ENCODE peak calls at places on chromosomes 6 and 20, in eight cellular contexts. K is IMR-90; M is Calu3; Z is stimulated activated CD4-positive, alpha-beta T cell treated with anti-CD3 and anti-CD28 coated beads, Interleukin-2, amount 100 ng/mL, for 48 hours; L is iris pigment epithelial cell; T is H54; Y is left cardiac atrium; N is activated T-cell treated with anti-CD3 and anti-CD28 coated beads for 24 hours. B is an unnamed sample.
A peak's percentile ranks its signal among the peaks of the same experiment; 100 is the strongest.

GRCh38 chr6:46794068-46794467 is 879 bp downstream of the MEP1A start:
- DNase-seq in K (no peak), M (no peak), Z (no peak), L (peak; percentile 12), T (no peak), Y (no peak), N (no peak), B (no peak)

GRCh38 chr20:24158271-24158670 is 169.7 kb upstream of the GGTLC1 start:
- DNase-seq in K (no peak), M (no peak), Z (no peak), L (no peak), T (no peak), Y (no peak), N (no peak), B (no peak)

GRCh38 chr20:33653900-33654596 is 8.1 kb upstream of the C20orf144 start:
- DNase-seq in K (no peak), M (peak; percentile 97), Z (no peak), L (no peak), T (no peak), Y (no peak), N (no peak), B (peak; percentile 94)

GRCh38 chr6:73308712-73309533 is 45.2 kb downstream of the DPPA5 start:
- DNase-seq in K (no peak), M (peak; percentile 33), Z (no peak), L (no peak), T (peak; percentile 45), Y (no peak), N (no peak), B (no peak)

GRCh38 chr20:57400821-57401564 is 9.8 kb downstream of the RBM38 start:
- DNase-seq in K (no peak), M (no peak), Z (no peak), L (no peak), T (no peak), Y (peak; percentile 16), N (no peak), B (peak; percentile 88)

GRCh38 chr20:46987001-46987400 is 92.4 kb downstream of the EYA2 start:
- DNase-seq in K (no peak), M (no peak), Z (no peak), L (no peak), T (no peak), Y (no peak), N (no peak), B (no peak)

GRCh38 chr6:37381579-37381978 is 27.8 kb downstream of the RNF8 start:
- DNase-seq in K (peak; percentile 74), M (peak; percentile 63), Z (peak; percentile 2), L (peak; percentile 71), T (peak; percentile 19), Y (no peak), N (no peak), B (no peak)

GRCh38 chr6:105981002-105981887 is 104.9 kb upstream of the PRDM1 start:
- DNase-seq in K (no peak), M (no peak), Z (no peak), L (no peak), T (no peak), Y (no peak), N (no peak), B (peak; percentile 51)

GRCh38 chr20:45776931-45777330 is 14.8 kb downstream of the WFDC3 start:
- DNase-seq in K (no peak), M (no peak), Z (no peak), L (no peak), T (no peak), Y (no peak), N (no peak), B (no peak)

GRCh38 chr6:35044145-35044745 is 96.9 kb downstream of the TCP11 start:
- DNase-seq in K (no peak), M (no peak), Z (no peak), L (peak; percentile 36), T (no peak), Y (no peak), N (no peak), B (no peak)

GRCh38 chr20:9427977-9428607 is 86.3 kb upstream of the LAMP5 start:
- DNase-seq in K (no peak), M (no peak), Z (no peak), L (no peak), T (no peak), Y (no peak), N (no peak), B (no peak)

GRCh38 chr6:3138341-3138740 is 19.0 kb downstream of the TUBB2A start:
- DNase-seq in K (no peak), M (no peak), Z (no peak), L (peak; percentile 75), T (no peak), Y (no peak), N (no peak), B (no peak)

GRCh38 chr6:144294016-144294415 is 8.9 kb downstream of the UTRN start:
- DNase-seq in K (peak; percentile 90), M (no peak), Z (no peak), L (peak; percentile 88), T (no peak), Y (no peak), N (no peak), B (no peak)

GRCh38 chr20:35963878-35964277 is 4.5 kb upstream of the CNBD2 start:
- DNase-seq in K (no peak), M (no peak), Z (no peak), L (no peak), T (no peak), Y (no peak), N (no peak), B (peak; percentile 60)

GRCh38 chr6:2129076-2129695 is 116.2 kb downstream of the GMDS start:
- DNase-seq in K (no peak), M (no peak), Z (no peak), L (no peak), T (no peak), Y (no peak), N (no peak), B (no peak)

GRCh38 chr6:63580704-63580961 is 8.4 kb downstream of the LOC128125822 start:
- DNase-seq in K (no peak), M (no peak), Z (no peak), L (no peak), T (no peak), Y (no peak), N (no peak), B (no peak)

GRCh38 chr20:9590189-9590588 is 75.8 kb downstream of the LAMP5 start:
- DNase-seq in K (peak; percentile 77), M (peak; percentile 31), Z (no peak), L (peak; percentile 49), T (no peak), Y (no peak), N (no peak), B (no peak)

GRCh38 chr6:146095481-146095880 is 66.6 kb downstream of the GRM1 start:
- DNase-seq in K (no peak), M (no peak), Z (no peak), L (no peak), T (no peak), Y (no peak), N (no peak), B (no peak)

GRCh38 chr6:139987091-139987490 is 612.6 kb upstream of the CITED2 start:
- DNase-seq in K (no peak), M (no peak), Z (no peak), L (no peak), T (no peak), Y (no peak), N (no peak), B (no peak)

GRCh38 chr6:134527108-134527787 is 209.3 kb upstream of the SGK1 start:
- DNase-seq in K (no peak), M (no peak), Z (no peak), L (no peak), T (no peak), Y (no peak), N (no peak), B (no peak)

GRCh38 chr6:113672691-113673149 is 184.4 kb upstream of the MARCKS start:
- DNase-seq in K (peak; percentile 37), M (no peak), Z (no peak), L (peak; percentile 25), T (no peak), Y (peak; percentile 72), N (no peak), B (no peak)

GRCh38 chr6:37033819-37034790 is 28.6 kb downstream of the FGD2 start:
- DNase-seq in K (no peak), M (no peak), Z (no peak), L (no peak), T (no peak), Y (no peak), N (no peak), B (no peak)

GRCh38 chr20:62964700-62965099 is 12.2 kb downstream of the SLC17A9 start:
- DNase-seq in K (no peak), M (no peak), Z (no peak), L (no peak), T (no peak), Y (no peak), N (no peak), B (no peak)

GRCh38 chr20:25079171-25079570 is 2.8 kb downstream of the VSX1 start:
- DNase-seq in K (no peak), M (no peak), Z (no peak), L (no peak), T (no peak), Y (no peak), N (no peak), B (no peak)

GRCh38 chr6:44932651-44933091 is 395.5 kb upstream of the RUNX2 start:
- DNase-seq in K (no peak), M (no peak), Z (no peak), L (no peak), T (no peak), Y (no peak), N (no peak), B (no peak)

GRCh38 chr6:34491091-34491430 is 25.2 kb downstream of the PACSIN1 start:
- DNase-seq in K (peak; percentile 23), M (no peak), Z (no peak), L (peak; percentile 29), T (no peak), Y (no peak), N (no peak), B (no peak)

GRCh38 chr6:136526196-136526930 is 23.9 kb downstream of the MAP7 start:
- DNase-seq in K (peak; percentile 63), M (no peak), Z (peak; percentile 21), L (peak; percentile 78), T (no peak), Y (peak; percentile 63), N (no peak), B (no peak)

GRCh38 chr20:62179162-62179504 is 3.7 kb upstream of the MTG2 start:
- DNase-seq in K (no peak), M (no peak), Z (no peak), L (no peak), T (no peak), Y (no peak), N (no peak), B (peak; percentile 40)

GRCh38 chr6:38679668-38680067 is 23.3 kb downstream of the GLO1 start:
- DNase-seq in K (no peak), M (no peak), Z (no peak), L (no peak), T (no peak), Y (no peak), N (no peak), B (no peak)

GRCh38 chr20:46994341-46994740 is 99.7 kb downstream of the EYA2 start:
- DNase-seq in K (no peak), M (peak; percentile 45), Z (peak; percentile 48), L (no peak), T (no peak), Y (no peak), N (peak; percentile 48), B (no peak)

GRCh38 chr6:126156973-126157372 is 170.6 kb downstream of the TRMT11 start:
- DNase-seq in K (no peak), M (peak; percentile 2), Z (no peak), L (no peak), T (no peak), Y (no peak), N (no peak), B (no peak)

GRCh38 chr20:12453711-12454110 is 536.0 kb downstream of the BTBD3 start:
- DNase-seq in K (no peak), M (no peak), Z (no peak), L (no peak), T (no peak), Y (no peak), N (no peak), B (no peak)